ENCODE peak calls at places on chromosome 7, in ten cellular contexts. U, T, F, Q, Z, D, K, V, J and L are unnamed samples.

GRCh38 chr7:74449809-74450397 is 3.8 kb upstream of the GTF2IRD1 start:
- DNase-seq in D (peak; percentile 76), Z (peak; percentile 61), V (peak; percentile 68), J (no peak), K (peak; percentile 66), F (peak; percentile 66), Q (peak; percentile 41), T (peak; percentile 53), U (peak; percentile 43), L (peak; percentile 46)

GRCh38 chr7:117269895-117270294 is 53.0 kb downstream of the WNT2 start:
- DNase-seq in U (peak; percentile 91), V (peak; percentile 32), Q (no peak), K (no peak), Z (no peak), D (no peak), T (no peak), J (no peak), F (no peak), L (no peak)

GRCh38 chr7:68823996-68824780 is 774.1 kb upstream of the AUTS2 start:
- DNase-seq in Z (no peak), D (no peak), V (no peak), F (peak; percentile 16), U (no peak), T (no peak), K (no peak), J (no peak), Q (no peak), L (no peak)

GRCh38 chr7:102935450-102936110 is 22.8 kb downstream of the LRRC17 start:
- DNase-seq in J (no peak), K (no peak), U (no peak), Q (no peak), F (no peak), T (no peak), D (no peak), V (no peak), Z (no peak), L (no peak)

GRCh38 chr7:42087616-42088015 is 149.4 kb downstream of the GLI3 start:
- DNase-seq in D (no peak), Q (no peak), V (no peak), U (no peak), K (no peak), J (no peak), Z (no peak), F (no peak), T (no peak), L (no peak)

GRCh38 chr7:121557034-121557892 is 161.2 kb upstream of the FAM3C start:
- DNase-seq in F (no peak), D (no peak), Z (no peak), U (no peak), Q (no peak), J (no peak), V (no peak), K (no peak), T (no peak), L (no peak)

GRCh38 chr7:69467826-69468225 is 130.4 kb upstream of the AUTS2 start:
- DNase-seq in D (no peak), V (peak; percentile 39), U (no peak), Q (no peak), Z (no peak), K (no peak), F (no peak), J (no peak), T (no peak), L (no peak)

GRCh38 chr7:108492742-108493141 is 33.2 kb downstream of the PNPLA8 start:
- DNase-seq in Q (peak; percentile 38), J (no peak), V (peak; percentile 24), U (no peak), Z (no peak), K (no peak), T (no peak), F (no peak), D (no peak), L (no peak)

GRCh38 chr7:24821045-24821853 is 64.0 kb upstream of the GSDME start:
- DNase-seq in Q (peak; percentile 29), F (no peak), V (peak; percentile 95), U (peak; percentile 96), T (peak; percentile 32), D (peak; percentile 58), Z (peak; percentile 35), J (peak; percentile 64), K (peak; percentile 87), L (peak; percentile 49)

GRCh38 chr7:83271212-83272099 is 108.8 kb upstream of the PCLO start:
- DNase-seq in F (no peak), K (no peak), Q (no peak), J (no peak), D (no peak), U (peak; percentile 19), V (peak; percentile 44), T (no peak), Z (peak; percentile 1), L (no peak)

GRCh38 chr7:47771301-47771989 is 176.8 kb downstream of the PKD1L1 start:
- DNase-seq in Q (no peak), V (peak; percentile 78), F (no peak), U (no peak), D (no peak), Z (no peak), K (no peak), T (peak; percentile 35), J (no peak), L (no peak)

GRCh38 chr7:47504546-47505316 is 77.2 kb downstream of the TNS3 start:
- DNase-seq in D (no peak), J (no peak), K (no peak), Z (no peak), F (no peak), U (no peak), Q (no peak), V (no peak), T (no peak), L (no peak)

GRCh38 chr7:159197066-159197975 is 52.7 kb upstream of the VIPR2 start:
- DNase-seq in F (no peak), V (no peak), K (peak; percentile 31), D (no peak), U (no peak), Z (no peak), Q (no peak), T (peak; percentile 42), J (no peak), L (no peak)

GRCh38 chr7:33841658-33842057 is 63.7 kb upstream of the BMPER start:
- DNase-seq in K (no peak), T (peak; percentile 18), U (peak; percentile 25), D (peak; percentile 14), V (peak; percentile 28), Z (no peak), J (no peak), F (peak; percentile 74), Q (no peak), L (no peak)

DNA sequence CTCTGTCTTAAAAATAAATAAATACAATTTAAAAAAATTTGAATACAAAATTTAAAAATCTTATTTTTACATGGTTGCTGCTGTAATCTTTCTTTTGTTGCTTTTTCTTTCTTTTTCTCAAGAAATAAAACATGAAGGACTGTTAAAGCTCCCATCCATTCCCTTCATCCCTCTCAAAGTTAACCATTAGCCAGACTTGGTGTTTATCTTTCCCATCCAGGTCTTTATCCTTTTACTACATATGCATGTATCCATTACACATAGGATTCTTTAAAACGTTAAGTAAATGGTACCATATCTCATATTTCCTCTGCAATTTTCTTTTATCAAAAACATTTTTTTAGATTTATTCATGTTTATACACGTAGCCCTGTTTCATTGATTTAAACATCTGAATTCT is 70.1 kb downstream of the CREB3L2 start:
- DNase-seq in Z (peak; percentile 59), T (no peak), F (no peak), K (no peak), D (no peak), U (no peak), J (no peak), V (peak; percentile 26), Q (no peak), L (no peak)
- H3K4me1 ChIP-seq in Z (peaks cover 70% of the 10 kb centered on the region), T (peaks cover 17% of the 10 kb centered on the region), F (peaks cover 61% of the 10 kb centered on the region), K (peaks cover 10% of the 10 kb centered on the region), D (peaks cover 42% of the 10 kb centered on the region), U (peaks cover 33% of the 10 kb centered on the region), J (peaks cover 25% of the 10 kb centered on the region), V (peaks cover 38% of the 10 kb centered on the region), Q (peaks cover 67% of the 10 kb centered on the region), L (peaks cover 6% of the 10 kb centered on the region)

DNA sequence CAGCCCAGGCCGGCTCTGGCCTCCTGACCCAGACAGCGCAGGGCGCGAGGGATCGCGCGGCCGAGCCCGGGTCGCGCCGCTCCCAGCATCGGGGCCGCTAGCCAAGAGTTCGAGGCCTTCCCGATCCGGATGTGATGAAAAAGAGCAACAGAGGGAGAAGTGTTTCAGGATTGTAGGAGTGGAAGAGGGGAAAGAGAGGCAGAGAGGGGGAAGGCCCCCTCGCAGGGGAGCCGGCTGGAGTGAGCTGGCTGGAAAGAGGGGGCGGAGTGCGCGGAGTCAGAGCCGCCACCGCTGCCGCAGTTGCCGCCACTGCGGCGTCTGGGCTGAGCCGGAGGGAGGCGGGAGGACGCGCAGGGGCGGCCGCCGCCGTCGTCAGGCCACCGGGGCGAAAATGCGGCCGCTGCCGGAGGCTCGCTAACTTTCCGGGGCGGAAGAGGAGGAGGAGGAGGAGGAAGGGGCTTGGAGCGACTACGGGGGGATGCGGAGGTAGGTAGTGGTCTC is 307 bp downstream of the MDFIC start:
- DNase-seq in U (peak; percentile 64), J (no peak), K (peak; percentile 41), T (peak; percentile 63), F (peak; percentile 60), Z (no peak), V (peak; percentile 68), D (peak; percentile 55), Q (peak; percentile 55), L (peak; percentile 11)
- TF ChIP-seq POLR2A in U (peak; percentile 80), J (no peak), K (no peak), T (peak; percentile 41), F (peak; percentile 53), Z (no peak), V (peak; percentile 32), D (peak; percentile 28), Q (no peak), L (no peak)

DNA sequence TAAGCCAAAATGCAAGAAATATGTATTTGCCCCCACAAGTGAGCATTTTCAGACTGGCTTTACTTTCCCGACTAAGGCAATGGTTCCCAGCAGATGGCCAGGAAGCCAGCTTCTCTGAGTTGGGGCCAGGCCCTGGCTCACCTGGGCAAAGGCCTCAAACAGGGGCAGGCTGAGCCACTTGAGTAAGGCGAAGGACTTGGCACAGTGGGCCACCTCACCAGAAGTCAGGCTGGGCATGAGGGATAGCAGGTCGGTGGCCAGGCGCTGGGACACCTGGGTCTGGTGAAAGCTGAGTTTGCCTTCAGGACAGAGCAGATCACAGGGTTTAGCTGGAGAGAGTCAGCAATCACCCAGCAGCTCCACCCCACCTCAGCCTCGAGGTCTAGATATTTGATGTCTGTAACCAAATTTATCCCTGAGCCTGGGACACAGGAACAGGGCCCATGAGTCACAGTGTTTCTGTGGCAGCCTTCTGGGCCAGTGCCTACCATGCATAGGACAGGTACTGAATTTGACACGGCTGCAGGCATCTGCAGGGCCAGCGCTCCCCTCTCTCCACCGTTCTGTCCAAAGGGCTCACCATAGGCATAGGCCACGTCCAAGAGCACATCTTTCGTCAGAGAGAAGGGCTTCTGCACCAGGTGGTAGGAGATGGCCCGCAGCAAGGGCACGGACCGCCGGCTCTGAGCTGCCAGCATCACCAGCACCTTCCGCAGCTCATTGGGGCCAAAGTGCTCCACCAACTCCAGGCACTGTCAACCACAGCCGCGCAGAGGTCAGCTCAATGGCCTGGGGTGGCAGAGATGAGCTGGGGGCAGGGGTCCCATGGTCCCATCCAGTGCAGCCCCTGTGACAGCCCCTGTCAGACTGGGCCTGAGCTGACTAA is 7.3 kb downstream of the TBRG4 start:
- DNase-seq in Z (no peak), J (no peak), F (no peak), K (no peak), U (no peak), D (no peak), Q (no peak), V (no peak), T (no peak), L (no peak)
- H3K4me1 ChIP-seq in Z (peaks cover 28% of the 10 kb centered on the region), J (no peaks in the 10 kb centered on the region), F (peaks cover 10% of the 10 kb centered on the region), K (no peaks in the 10 kb centered on the region), U (peaks cover 3% of the 10 kb centered on the region), D (peaks cover 14% of the 10 kb centered on the region), Q (no peaks in the 10 kb centered on the region), V (peaks cover 15% of the 10 kb centered on the region), T (no peaks in the 10 kb centered on the region), L (peaks cover 5% of the 10 kb centered on the region)

GRCh38 chr7:128862571-128863432 is at the start of gene ATP6V1F:
- DNase-seq in Z (peak; percentile 93), V (peak; percentile 98), T (peak; percentile 97), J (peak; percentile 95), F (peak; percentile 99), Q (peak; percentile 98), U (peak; percentile 96), K (peak; percentile 95), D (peak; percentile 97), L (peak; percentile 96)
- TF ChIP-seq POLR2A in Z (peak; percentile 82), V (peak; percentile 72), T (peak; percentile 76), J (peak; percentile 56), F (peak; percentile 79), Q (no peak), U (peak; percentile 66), K (peak; percentile 85), D (peak; percentile 30), L (peak; percentile 87)